ENCODE peak calls at places on chromosomes 5 and 9, in seven cellular contexts. V, W, B, C, Q, T and P are unnamed samples.

GRCh38 chr9:93520523-93520922 is 55.9 kb upstream of the PHF2 start:
- DNase-seq in V (no peak), W (no peak), B (no peak), C (no peak), Q (no peak), T (no peak), P (no peak)

GRCh38 chr5:95863383-95863757 is 40.8 kb upstream of the GLRX start:
- DNase-seq in V (no peak), W (no peak), B (no peak), C (peak), Q (no peak), T (no peak), P (peak)

GRCh38 chr5:158609729-158610128 is 490.0 kb downstream of the EBF1 start:
- DNase-seq in V (no peak), W (no peak), B (no peak), C (no peak), Q (no peak), T (no peak), P (no peak)

GRCh38 chr9:126614455-126615248 is 924 bp downstream of the LMX1B start:
- DNase-seq in V (no peak), W (no peak), B (peak), C (no peak), Q (no peak), T (no peak), P (no peak)

GRCh38 chr5:178426326-178427130 is 163.7 kb downstream of the COL23A1 start:
- DNase-seq in V (no peak), W (no peak), B (no peak), C (no peak), Q (no peak), T (no peak), P (no peak)

GRCh38 chr9:4038182-4038723 is 261.6 kb downstream of the GLIS3 start:
- DNase-seq in V (no peak), W (peak), B (no peak), C (peak), Q (no peak), T (no peak), P (no peak)

GRCh38 chr9:115461284-115461683 is 343.3 kb upstream of the TNC start:
- DNase-seq in V (no peak), W (no peak), B (no peak), C (no peak), Q (no peak), T (no peak), P (no peak)

GRCh38 chr5:122400961-122401360 is 88.9 kb downstream of the SNCAIP start:
- DNase-seq in V (no peak), W (no peak), B (no peak), C (no peak), Q (no peak), T (no peak), P (no peak)

GRCh38 chr5:74621492-74621891 is 19.0 kb downstream of the ENC1 start:
- DNase-seq in V (no peak), W (no peak), B (no peak), C (no peak), Q (no peak), T (no peak), P (no peak)

GRCh38 chr5:76532061-76532460 is 91.1 kb downstream of the F2RL2 start:
- DNase-seq in V (no peak), W (no peak), B (no peak), C (no peak), Q (no peak), T (no peak), P (no peak)

GRCh38 chr5:172765766-172766286 is 5.2 kb downstream of the DUSP1 start:
- DNase-seq in V (no peak), W (no peak), B (no peak), C (peak), Q (no peak), T (no peak), P (no peak)

GRCh38 chr9:128459011-128459410 is 3.2 kb downstream of the ODF2 start:
- DNase-seq in V (no peak), W (no peak), B (no peak), C (no peak), Q (peak), T (no peak), P (no peak)

GRCh38 chr5:43204958-43205357 is 12.9 kb downstream of the NIM1K start:
- DNase-seq in V (no peak), W (no peak), B (no peak), C (no peak), Q (no peak), T (no peak), P (no peak)

GRCh38 chr5:1278656-1279442 is 16.0 kb downstream of the TERT start:
- DNase-seq in V (no peak), W (no peak), B (peak), C (no peak), Q (no peak), T (no peak), P (no peak)

GRCh38 chr5:159290741-159291140 is 27.7 kb downstream of the UBLCP1 start:
- DNase-seq in V (no peak), W (no peak), B (no peak), C (no peak), Q (no peak), T (no peak), P (no peak)

GRCh38 chr9:127731938-127732337 is 3.2 kb downstream of the TOR2A start:
- DNase-seq in V (no peak), W (no peak), B (no peak), C (no peak), Q (no peak), T (no peak), P (no peak)

GRCh38 chr5:7392401-7393024 is 3.4 kb upstream of the ADCY2 start:
- DNase-seq in V (no peak), W (peak), B (no peak), C (peak), Q (no peak), T (no peak), P (no peak)

GRCh38 chr5:98587166-98587565 is 186.3 kb upstream of the RGMB start:
- DNase-seq in V (no peak), W (no peak), B (no peak), C (no peak), Q (no peak), T (no peak), P (no peak)

GRCh38 chr5:116032094-116032517 is at the start of gene ARL14EPL:
- DNase-seq in V (no peak), W (peak), B (peak), C (peak), Q (peak), T (no peak), P (no peak)

GRCh38 chr5:102312586-102312985 is 16.5 kb upstream of the SLCO4C1 start:
- DNase-seq in V (no peak), W (peak), B (no peak), C (no peak), Q (no peak), T (no peak), P (no peak)

GRCh38 chr5:102341918-102342317 is 45.8 kb upstream of the SLCO4C1 start:
- DNase-seq in V (no peak), W (no peak), B (no peak), C (no peak), Q (no peak), T (no peak), P (no peak)

GRCh38 chr9:88258012-88258411 is 119.7 kb upstream of the SPATA31C2 start:
- DNase-seq in V (no peak), W (peak), B (no peak), C (peak), Q (peak), T (no peak), P (no peak)

GRCh38 chr5:158414780-158415179 is 555.8 kb upstream of the CLINT1 start:
- DNase-seq in V (no peak), W (peak), B (no peak), C (peak), Q (no peak), T (no peak), P (no peak)

GRCh38 chr5:35456506-35456905 is 161.2 kb upstream of the SPEF2 start:
- DNase-seq in V (no peak), W (peak), B (no peak), C (no peak), Q (no peak), T (no peak), P (no peak)

GRCh38 chr5:72244862-72245371 is 75.1 kb downstream of the MRPS27 start:
- DNase-seq in V (no peak), W (peak), B (no peak), C (peak), Q (no peak), T (no peak), P (no peak)

GRCh38 chr5:14204785-14205321 is 61.7 kb downstream of the TRIO start:
- DNase-seq in V (no peak), W (peak), B (peak), C (peak), Q (peak), T (no peak), P (peak)

GRCh38 chr9:12819436-12820185 is 44.8 kb downstream of the LURAP1L start:
- DNase-seq in V (no peak), W (no peak), B (no peak), C (no peak), Q (no peak), T (no peak), P (no peak)

GRCh38 chr9:136572003-136572595 is 26.3 kb upstream of the NOTCH1 start:
- DNase-seq in V (no peak), W (peak), B (no peak), C (peak), Q (peak), T (no peak), P (no peak)

GRCh38 chr5:73963021-73963420 is 337.0 kb downstream of the ARHGEF28 start:
- DNase-seq in V (no peak), W (peak), B (no peak), C (no peak), Q (no peak), T (no peak), P (no peak)

GRCh38 chr5:79843450-79844388 is 147.3 kb downstream of the MTX3 start:
- DNase-seq in V (no peak), W (no peak), B (no peak), C (no peak), Q (no peak), T (no peak), P (no peak)